ENCODE peak calls at places on chromosomes 5 and 9, in eight cellular contexts. H is IMR-90, A is foreskin fibroblast, N is tibial artery, O is Peyer's patch, V is keratinocyte, R is MM.1S, Y is cardiac fibroblast. J is an unnamed sample.

GRCh38 chr9:3181049-3181953 is 337.4 kb upstream of the PUM3 start:
- DNase-seq in V (peak), A (peak), R (peak), H (no peak), Y (no peak), N (no peak), O (no peak), J (peak)

GRCh38 chr9:306907-307306 is 92.2 kb downstream of the DOCK8 start:
- DNase-seq in Y (no peak), H (no peak), R (peak), A (no peak), O (no peak), V (no peak), N (no peak), J (peak)

GRCh38 chr5:150219142-150219541 is 29.3 kb downstream of the SLC6A7 start:
- DNase-seq in H (peak), Y (peak), O (no peak), R (no peak), A (peak), V (no peak), N (no peak), J (peak)

GRCh38 chr5:154092356-154092755 is 53.6 kb downstream of the MFAP3 start:
- DNase-seq in O (no peak), V (no peak), A (peak), H (peak), Y (peak), R (no peak), N (no peak), J (no peak)

GRCh38 chr5:133145436-133146143 is 93.8 kb downstream of the HSPA4 start:
- DNase-seq in A (no peak), V (no peak), R (no peak), O (no peak), Y (no peak), H (no peak), N (no peak), J (peak)

GRCh38 chr5:14167211-14167845 is 24.2 kb downstream of the TRIO start:
- DNase-seq in N (no peak), Y (peak), V (no peak), H (peak), A (peak), O (no peak), R (no peak), J (peak)

GRCh38 chr9:20357207-20357503 is 265.1 kb downstream of the MLLT3 start:
- DNase-seq in Y (no peak), O (no peak), R (no peak), A (peak), H (no peak), V (no peak), N (no peak), J (no peak)

GRCh38 chr9:134410078-134410834 is 84.0 kb downstream of the RXRA start:
- DNase-seq in N (no peak), V (no peak), Y (no peak), O (no peak), H (no peak), R (no peak), A (no peak), J (no peak)

GRCh38 chr9:134753191-134753590 is 111.6 kb downstream of the COL5A1 start:
- DNase-seq in R (no peak), O (no peak), V (no peak), Y (no peak), H (no peak), N (no peak), A (no peak), J (no peak)

GRCh38 chr5:14685757-14686156 is 21.2 kb downstream of the OTULIN start:
- DNase-seq in O (no peak), Y (peak), A (peak), N (no peak), R (peak), V (no peak), H (peak), J (peak)

GRCh38 chr5:54905942-54906537 is 79.4 kb downstream of the ESM1 start:
- DNase-seq in N (peak), Y (peak), V (no peak), A (peak), O (peak), H (peak), R (peak), J (peak)

GRCh38 chr9:81052846-81053245 is 636.5 kb downstream of the TLE1 start:
- DNase-seq in H (peak), N (no peak), Y (no peak), O (no peak), A (peak), R (peak), V (no peak), J (peak)

GRCh38 chr5:43582082-43583005 is 20.6 kb upstream of the NNT start:
- DNase-seq in A (peak), V (no peak), Y (no peak), N (no peak), O (no peak), R (no peak), H (no peak), J (no peak)

GRCh38 chr9:112061152-112061740 is 113.9 kb downstream of the SUSD1 start:
- DNase-seq in V (peak), R (peak), A (peak), O (peak), Y (peak), H (peak), N (peak), J (peak)

GRCh38 chr9:127790094-127790855 is 4.4 kb downstream of the CDK9 start:
- DNase-seq in A (no peak), R (no peak), O (no peak), N (no peak), V (no peak), H (no peak), Y (no peak), J (no peak)

GRCh38 chr5:115393239-115393638 is 96.8 kb upstream of the CCDC112 start:
- DNase-seq in V (no peak), R (no peak), O (no peak), N (no peak), Y (no peak), H (no peak), A (no peak), J (no peak)

GRCh38 chr5:124504081-124504916 is 242.1 kb downstream of the ZNF608 start:
- DNase-seq in V (no peak), H (peak), N (no peak), R (no peak), A (no peak), O (no peak), Y (peak), J (no peak)

GRCh38 chr9:95573463-95573862 is 56.7 kb upstream of the PTCH1 start:
- DNase-seq in Y (no peak), N (no peak), O (no peak), H (no peak), R (no peak), A (no peak), V (no peak), J (no peak)

GRCh38 chr9:92543972-92544371 is 8.2 kb upstream of the ECM2 start:
- DNase-seq in H (no peak), V (no peak), Y (no peak), A (no peak), N (no peak), R (no peak), O (no peak), J (no peak)

GRCh38 chr9:16417749-16418148 is 452.7 kb downstream of the BNC2 start:
- DNase-seq in O (no peak), R (no peak), V (no peak), A (peak), H (peak), Y (no peak), N (no peak), J (no peak)

GRCh38 chr5:175544108-175544511 is 65.8 kb downstream of the SFXN1 start:
- DNase-seq in H (no peak), R (no peak), N (no peak), A (no peak), Y (no peak), V (no peak), O (no peak), J (no peak)

GRCh38 chr5:137730331-137730730 is 5.6 kb downstream of the KLHL3 start:
- DNase-seq in N (no peak), H (peak), Y (no peak), O (no peak), V (no peak), R (no peak), A (peak), J (peak)

GRCh38 chr5:105259581-105260217 is 1697.1 kb upstream of the NUDT12 start:
- DNase-seq in R (no peak), H (no peak), A (no peak), V (no peak), O (no peak), Y (no peak), N (no peak), J (no peak)

GRCh38 chr5:142777858-142778257 is 7.7 kb downstream of the ARHGAP26 start:
- DNase-seq in H (no peak), O (no peak), N (no peak), A (peak), V (no peak), R (no peak), Y (no peak), J (no peak)

GRCh38 chr5:132495063-132495671 is 4.6 kb upstream of the IRF1 start:
- DNase-seq in N (peak), Y (no peak), A (no peak), O (peak), H (no peak), R (no peak), V (no peak), J (no peak)

GRCh38 chr5:8981016-8981415 is 564.9 kb downstream of the SEMA5A start:
- DNase-seq in N (no peak), O (no peak), R (no peak), V (no peak), Y (no peak), H (peak), A (peak), J (peak)

GRCh38 chr5:11815916-11816315 is 88.3 kb downstream of the CTNND2 start:
- DNase-seq in N (no peak), O (no peak), R (no peak), H (no peak), A (no peak), V (no peak), Y (no peak), J (no peak)

GRCh38 chr5:13566903-13567339 is 377.6 kb downstream of the DNAH5 start:
- DNase-seq in A (peak), H (peak), V (peak), R (no peak), N (no peak), Y (no peak), O (no peak), J (peak)

GRCh38 chr5:132046915-132047314 is 13.5 kb upstream of the IL3 start:
- DNase-seq in V (no peak), N (no peak), H (no peak), R (no peak), Y (no peak), O (no peak), A (no peak), J (no peak)

GRCh38 chr9:94553029-94553938 is 1.6 kb upstream of the PCAT7 start:
- DNase-seq in H (no peak), A (no peak), O (no peak), N (no peak), V (no peak), R (no peak), Y (no peak), J (no peak)

GRCh38 chr5:8720476-8720875 is 825.4 kb downstream of the SEMA5A start:
- DNase-seq in N (no peak), A (no peak), V (no peak), Y (peak), O (no peak), H (peak), R (no peak), J (peak)

GRCh38 chr5:140833993-140834392 is at the start of gene PCDHA7:
- DNase-seq in N (no peak), O (no peak), H (peak), A (peak), V (no peak), Y (peak), R (no peak), J (peak)

GRCh38 chr5:159678800-159679392 is 237.4 kb upstream of the ADRA1B start:
- DNase-seq in Y (no peak), A (no peak), N (no peak), H (no peak), V (no peak), R (no peak), O (no peak), J (no peak)

GRCh38 chr5:89338935-89339334 is 456.0 kb upstream of the MEF2C start:
- DNase-seq in N (no peak), A (peak), V (no peak), Y (peak), R (no peak), O (no peak), H (peak), J (peak)

GRCh38 chr5:148583421-148583965 is 70.8 kb downstream of the HTR4 start:
- DNase-seq in N (no peak), V (no peak), O (no peak), R (no peak), A (no peak), Y (no peak), H (no peak), J (peak)

GRCh38 chr5:997711-998110 is 10.9 kb upstream of the NKD2 start:
- DNase-seq in N (peak), R (no peak), Y (no peak), V (no peak), A (no peak), O (no peak), H (no peak), J (no peak)

GRCh38 chr9:9924369-9924768 is 688.4 kb downstream of the PTPRD start:
- DNase-seq in N (no peak), A (no peak), R (peak), Y (peak), O (no peak), V (no peak), H (no peak), J (no peak)

GRCh38 chr5:123585871-123586270 is 73.9 kb downstream of the CSNK1G3 start:
- DNase-seq in N (no peak), Y (no peak), A (peak), V (no peak), R (no peak), H (no peak), O (no peak), J (peak)

GRCh38 chr9:114216081-114216480 is 60.7 kb downstream of the COL27A1 start:
- DNase-seq in Y (peak), N (peak), O (no peak), V (no peak), A (peak), H (peak), R (no peak), J (no peak)

GRCh38 chr9:122372856-122373845 is 2.3 kb downstream of the PTGS1 start:
- DNase-seq in N (no peak), O (no peak), A (no peak), H (no peak), V (no peak), Y (no peak), R (no peak), J (no peak)
- H3K4me3 ChIP-seq in N (no peak), O (no peak), A (no peak), H (no peak), V (no peak), Y (no peak), R (no peak), J (no peak)

DNA sequence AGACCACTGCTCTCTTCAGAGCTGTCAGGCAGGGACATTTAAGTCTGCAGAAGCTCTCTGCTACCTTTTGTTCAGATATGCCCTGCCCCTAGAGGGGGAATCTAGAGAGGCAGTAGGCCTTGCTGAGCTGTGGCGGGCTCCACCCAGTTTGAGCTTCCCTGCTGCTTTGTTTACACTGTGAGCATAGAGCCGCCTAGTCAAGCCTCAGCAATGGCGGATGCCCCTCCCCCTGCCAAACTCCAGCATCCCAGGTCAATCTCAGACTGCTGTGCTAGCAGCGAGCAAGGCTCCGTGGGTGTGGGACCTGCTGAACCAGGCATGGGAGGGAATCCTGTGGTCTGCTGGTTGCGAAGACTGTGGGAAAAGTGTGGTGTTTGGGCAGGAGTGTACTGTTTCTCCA is 59.9 kb downstream of the CAVIN4 start:
- DNase-seq in N (no peak), V (no peak), H (no peak), A (no peak), O (no peak), Y (no peak), R (no peak), J (no peak)
- TF ChIP-seq CTCF in N (no peak), V (no peak), H (no peak), A (no peak), O (no peak), Y (no peak), R (no peak), J (no peak)

DNA sequence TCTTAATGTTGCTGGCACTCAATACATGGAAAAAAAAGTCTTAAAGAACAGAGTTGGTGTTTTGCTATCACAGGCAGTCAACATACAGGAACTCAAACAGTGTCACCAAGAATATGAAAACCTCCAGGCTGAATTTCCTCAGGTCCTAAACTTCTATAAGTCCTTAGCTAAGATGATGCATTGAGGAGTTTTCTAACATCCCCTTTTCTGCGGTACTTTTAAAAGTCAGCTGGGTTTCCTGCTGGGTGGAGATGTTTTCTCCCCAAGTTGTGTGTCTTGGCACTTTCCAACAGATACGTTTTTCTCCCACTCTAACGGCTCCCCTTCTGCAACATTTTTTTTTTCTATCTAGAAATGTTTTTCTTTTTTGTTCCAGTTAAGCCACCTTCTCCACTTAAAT is 244.8 kb upstream of the HAPLN1 start:
- DNase-seq in N (no peak), A (no peak), Y (no peak), H (no peak), R (no peak), V (no peak), O (no peak), J (no peak)
- H3K4me3 ChIP-seq in N (no peak), A (no peak), Y (no peak), H (no peak), R (no peak), V (no peak), O (no peak), J (no peak)

GRCh38 chr5:170387775-170388174 is 1.4 kb downstream of the KCNMB1 start:
- DNase-seq in Y (no peak), V (no peak), O (no peak), A (no peak), H (no peak), N (no peak), R (no peak), J (no peak)
- TF ChIP-seq CTCF in Y (no peak), V (no peak), O (no peak), A (no peak), H (no peak), N (no peak), R (no peak), J (no peak)

GRCh38 chr5:160970605-160971191 is 118.7 kb upstream of the ATP10B start:
- DNase-seq in O (no peak), A (no peak), N (no peak), R (no peak), H (no peak), Y (no peak), V (no peak), J (peak)
- H3K4me3 ChIP-seq in O (no peak), A (no peak), N (no peak), R (no peak), H (no peak), Y (no peak), V (no peak), J (no peak)

DNA sequence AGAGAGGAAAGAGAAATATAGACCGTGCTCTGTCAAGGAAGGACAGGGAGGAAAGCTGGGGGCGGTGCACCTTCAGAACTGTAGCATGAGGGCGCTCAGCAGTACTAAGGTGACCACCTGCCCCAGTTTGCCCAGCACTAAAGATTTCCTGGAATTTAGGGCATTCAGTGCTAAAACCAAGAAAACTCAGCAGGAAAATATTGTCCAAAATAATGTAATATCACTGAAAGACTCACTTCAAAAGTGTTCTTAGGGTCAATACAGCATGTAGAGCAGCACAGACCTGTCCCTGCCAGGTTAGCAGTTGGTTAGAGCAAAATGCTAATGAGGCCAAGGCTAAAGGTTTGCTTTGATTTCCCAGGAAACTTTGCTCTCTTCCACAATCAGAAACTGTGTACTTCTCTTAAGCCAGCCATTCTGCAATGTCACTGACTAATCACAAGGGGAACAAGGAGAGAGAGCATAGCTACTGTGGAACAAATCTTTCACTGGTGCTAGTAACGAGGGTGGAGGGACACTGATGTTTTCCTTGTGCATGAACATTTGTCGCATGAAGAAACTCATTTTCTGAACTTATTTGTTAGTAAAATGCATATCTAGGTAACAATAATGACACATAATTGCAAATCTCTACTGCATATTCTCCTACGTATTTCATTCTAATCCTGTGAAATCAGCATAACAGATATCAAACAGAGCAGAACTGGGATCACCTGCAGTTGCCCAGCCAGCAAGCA is 53.0 kb upstream of the GRAMD2B start:
- DNase-seq in V (no peak), A (peak), O (no peak), H (peak), N (no peak), R (no peak), Y (no peak), J (peak)
- TF ChIP-seq CTCF in V (no peak), A (peak), O (peak), H (peak), N (peak), R (no peak), Y (peak), J (peak)

DNA sequence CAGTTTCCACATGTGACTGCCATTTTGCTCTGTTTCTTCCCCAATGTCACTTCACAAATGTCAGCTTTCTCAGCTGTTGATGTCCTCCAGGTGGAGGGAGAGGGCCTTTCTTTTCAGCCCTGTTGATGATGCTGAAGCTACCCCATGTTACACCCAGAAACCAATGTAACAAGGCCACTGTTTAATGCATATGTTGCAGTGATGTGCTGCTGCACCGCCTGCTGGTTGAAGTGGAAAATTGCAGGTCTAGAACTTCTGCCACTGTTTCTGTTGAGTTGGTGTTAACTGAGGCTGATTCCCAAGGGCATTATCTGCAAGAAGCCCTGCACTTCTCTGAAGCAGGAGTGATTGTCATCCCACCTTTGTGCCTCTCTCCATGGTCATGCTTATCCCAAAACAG is 428.4 kb downstream of the KDM4C start:
- DNase-seq in V (no peak), A (peak), R (peak), O (no peak), Y (peak), H (peak), N (no peak), J (peak)
- H3K4me3 ChIP-seq in V (no peak), A (no peak), R (no peak), O (no peak), Y (no peak), H (no peak), N (no peak), J (no peak)